ENCODE peak calls at places on chromosomes 1 and 21, in nine cellular contexts. One of them, this sample, is unnamed.

GRCh38 chr1:193581338-193581737 is 394.9 kb upstream of the B3GALT2 start:
- DNase-seq in epithelial cell of proximal tubule: no peak
- DNase-seq in tibial nerve: no peak
- DNase-seq in heart right ventricle: peak
- DNase-seq in A673: no peak
- DNase-seq in Calu3: no peak
- DNase-seq in endothelial cell: no peak
- DNase-seq in AG04450: no peak
- DNase-seq in AG09319: no peak
- DNase-seq in this sample: no peak

GRCh38 chr1:193927550-193927949 is 741.1 kb upstream of the B3GALT2 start:
- DNase-seq in A673: no peak
- DNase-seq in tibial nerve: no peak
- DNase-seq in AG09319: no peak
- DNase-seq in heart right ventricle: no peak
- DNase-seq in endothelial cell: no peak
- DNase-seq in AG04450: no peak
- DNase-seq in Calu3: no peak
- DNase-seq in epithelial cell of proximal tubule: no peak
- DNase-seq in this sample: no peak

GRCh38 chr1:42052300-42052699 is 100.9 kb upstream of the GUCA2B start:
- DNase-seq in A673: no peak
- DNase-seq in epithelial cell of proximal tubule: no peak
- DNase-seq in AG09319: no peak
- DNase-seq in endothelial cell: no peak
- DNase-seq in tibial nerve: no peak
- DNase-seq in heart right ventricle: no peak
- DNase-seq in Calu3: no peak
- DNase-seq in AG04450: no peak
- DNase-seq in this sample: no peak

GRCh38 chr1:209601809-209602657 is 18.5 kb downstream of the CAMK1G start:
- DNase-seq in heart right ventricle: no peak
- DNase-seq in A673: peak
- DNase-seq in AG04450: no peak
- DNase-seq in epithelial cell of proximal tubule: no peak
- DNase-seq in endothelial cell: peak
- DNase-seq in AG09319: peak
- DNase-seq in Calu3: peak
- DNase-seq in tibial nerve: no peak
- DNase-seq in this sample: peak

GRCh38 chr1:178612261-178612660 is 99.4 kb downstream of the TEX35 start:
- DNase-seq in endothelial cell: no peak
- DNase-seq in heart right ventricle: no peak
- DNase-seq in Calu3: no peak
- DNase-seq in A673: no peak
- DNase-seq in AG09319: no peak
- DNase-seq in epithelial cell of proximal tubule: no peak
- DNase-seq in tibial nerve: no peak
- DNase-seq in AG04450: no peak
- DNase-seq in this sample: no peak

GRCh38 chr1:27589841-27590426 is 14.0 kb downstream of the AHDC1 start:
- DNase-seq in tibial nerve: no peak
- DNase-seq in Calu3: no peak
- DNase-seq in AG04450: no peak
- DNase-seq in epithelial cell of proximal tubule: no peak
- DNase-seq in AG09319: no peak
- DNase-seq in A673: peak
- DNase-seq in heart right ventricle: peak
- DNase-seq in endothelial cell: no peak
- DNase-seq in this sample: no peak

GRCh38 chr1:34165422-34165921 is 442 bp upstream of the CSMD2 start:
- DNase-seq in epithelial cell of proximal tubule: no peak
- DNase-seq in endothelial cell: no peak
- DNase-seq in A673: no peak
- DNase-seq in AG09319: no peak
- DNase-seq in heart right ventricle: no peak
- DNase-seq in Calu3: no peak
- DNase-seq in tibial nerve: no peak
- DNase-seq in AG04450: no peak
- DNase-seq in this sample: no peak

GRCh38 chr1:51679435-51679834 is 62.5 kb downstream of the OSBPL9 start:
- DNase-seq in A673: no peak
- DNase-seq in heart right ventricle: no peak
- DNase-seq in tibial nerve: no peak
- DNase-seq in AG04450: no peak
- DNase-seq in epithelial cell of proximal tubule: no peak
- DNase-seq in AG09319: no peak
- DNase-seq in Calu3: no peak
- DNase-seq in endothelial cell: no peak
- DNase-seq in this sample: no peak

GRCh38 chr1:3283849-3284248 is 170.6 kb upstream of the ARHGEF16 start:
- DNase-seq in tibial nerve: no peak
- DNase-seq in epithelial cell of proximal tubule: no peak
- DNase-seq in AG09319: no peak
- DNase-seq in heart right ventricle: peak
- DNase-seq in AG04450: no peak
- DNase-seq in Calu3: peak
- DNase-seq in A673: peak
- DNase-seq in endothelial cell: peak
- DNase-seq in this sample: peak

GRCh38 chr21:44943686-44944550 is 4.1 kb downstream of the SLX9 start:
- DNase-seq in AG04450: no peak
- DNase-seq in tibial nerve: no peak
- DNase-seq in Calu3: no peak
- DNase-seq in heart right ventricle: no peak
- DNase-seq in endothelial cell: no peak
- DNase-seq in epithelial cell of proximal tubule: no peak
- DNase-seq in A673: no peak
- DNase-seq in AG09319: no peak
- DNase-seq in this sample: no peak

GRCh38 chr1:34976384-34977209 is 8.6 kb downstream of the TMEM35B start:
- DNase-seq in AG09319: no peak
- DNase-seq in tibial nerve: no peak
- DNase-seq in A673: no peak
- DNase-seq in heart right ventricle: no peak
- DNase-seq in Calu3: no peak
- DNase-seq in epithelial cell of proximal tubule: no peak
- DNase-seq in AG04450: no peak
- DNase-seq in endothelial cell: no peak
- DNase-seq in this sample: no peak

GRCh38 chr1:21335750-21336168 is 45.5 kb upstream of the ECE1 start:
- DNase-seq in heart right ventricle: no peak
- DNase-seq in AG09319: no peak
- DNase-seq in tibial nerve: no peak
- DNase-seq in AG04450: no peak
- DNase-seq in epithelial cell of proximal tubule: no peak
- DNase-seq in A673: peak
- DNase-seq in endothelial cell: no peak
- DNase-seq in Calu3: peak
- DNase-seq in this sample: no peak

GRCh38 chr1:210815641-210816040 is 318.3 kb downstream of the KCNH1 start:
- DNase-seq in heart right ventricle: no peak
- DNase-seq in A673: no peak
- DNase-seq in endothelial cell: no peak
- DNase-seq in AG04450: no peak
- DNase-seq in Calu3: no peak
- DNase-seq in AG09319: no peak
- DNase-seq in epithelial cell of proximal tubule: no peak
- DNase-seq in tibial nerve: no peak
- DNase-seq in this sample: no peak

GRCh38 chr1:181366910-181367309 is 116.4 kb upstream of the CACNA1E start:
- DNase-seq in AG09319: no peak
- DNase-seq in Calu3: no peak
- DNase-seq in AG04450: no peak
- DNase-seq in endothelial cell: no peak
- DNase-seq in heart right ventricle: no peak
- DNase-seq in tibial nerve: no peak
- DNase-seq in epithelial cell of proximal tubule: no peak
- DNase-seq in A673: no peak
- DNase-seq in this sample: no peak

GRCh38 chr1:17053685-17054410 is at the start of gene SDHB:
- DNase-seq in AG04450: peak
- DNase-seq in endothelial cell: peak
- DNase-seq in Calu3: peak
- DNase-seq in A673: peak
- DNase-seq in heart right ventricle: peak
- DNase-seq in AG09319: peak
- DNase-seq in epithelial cell of proximal tubule: peak
- DNase-seq in tibial nerve: peak
- DNase-seq in this sample: peak

DNA sequence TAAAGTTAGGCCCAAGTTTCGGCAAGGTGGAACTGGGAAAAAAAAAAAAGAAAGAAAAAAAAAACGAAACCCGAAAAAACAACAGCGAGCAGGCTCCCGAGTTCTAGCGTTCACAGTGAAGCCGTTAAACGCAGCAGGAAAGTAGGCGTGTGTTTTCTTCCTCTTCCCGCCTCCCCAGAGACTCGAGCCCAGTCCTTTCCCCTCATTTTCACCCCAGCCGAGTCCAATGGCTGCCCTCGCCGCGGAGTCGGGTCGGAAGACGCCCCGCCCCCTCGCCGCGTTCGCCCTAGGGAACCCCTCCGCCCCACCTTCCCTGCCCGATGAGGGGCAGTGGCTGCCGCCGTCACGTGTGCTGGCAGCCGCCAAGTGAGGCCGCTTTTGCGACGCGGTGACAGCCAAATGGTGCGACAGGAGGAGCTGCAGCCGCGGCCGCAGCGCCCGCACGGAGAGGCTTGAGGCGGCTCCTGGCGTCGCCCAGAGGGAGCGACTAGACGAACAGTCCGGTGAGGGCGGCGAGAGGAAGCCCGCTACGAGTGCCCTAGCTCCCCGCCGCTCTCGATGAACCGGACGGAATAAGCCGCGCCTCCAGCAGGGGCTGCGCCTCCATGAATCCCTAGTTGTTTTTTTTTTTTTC is at the start of gene PKN2:
- DNase-seq in heart right ventricle: peak
- DNase-seq in Calu3: peak
- DNase-seq in endothelial cell: peak
- DNase-seq in AG04450: peak
- DNase-seq in AG09319: peak
- DNase-seq in tibial nerve: peak
- DNase-seq in A673: peak
- DNase-seq in epithelial cell of proximal tubule: peak
- DNase-seq in this sample: peak
- TF ChIP-seq CTCF in heart right ventricle: no peak
- TF ChIP-seq CTCF in Calu3: no peak
- TF ChIP-seq CTCF in endothelial cell: peak
- TF ChIP-seq CTCF in AG04450: peak
- TF ChIP-seq CTCF in AG09319: peak
- TF ChIP-seq CTCF in tibial nerve: peak
- TF ChIP-seq CTCF in A673: peak
- TF ChIP-seq CTCF in epithelial cell of proximal tubule: peak
- TF ChIP-seq CTCF in this sample: no peak

GRCh38 chr1:53763461-53763860 is 24.5 kb upstream of the GLIS1 start:
- DNase-seq in Calu3: no peak
- DNase-seq in A673: no peak
- DNase-seq in tibial nerve: no peak
- DNase-seq in AG09319: no peak
- DNase-seq in epithelial cell of proximal tubule: no peak
- DNase-seq in endothelial cell: no peak
- DNase-seq in AG04450: no peak
- DNase-seq in heart right ventricle: no peak
- DNase-seq in this sample: no peak
- TF ChIP-seq CTCF in Calu3: no peak
- TF ChIP-seq CTCF in A673: no peak
- TF ChIP-seq CTCF in tibial nerve: no peak
- TF ChIP-seq CTCF in AG09319: no peak
- TF ChIP-seq CTCF in epithelial cell of proximal tubule: no peak
- TF ChIP-seq CTCF in endothelial cell: no peak
- TF ChIP-seq CTCF in AG04450: peak
- TF ChIP-seq CTCF in heart right ventricle: no peak
- TF ChIP-seq CTCF in this sample: no peak

GRCh38 chr1:63777286-63777685 is 3.5 kb downstream of the ROR1 start:
- DNase-seq in Calu3: no peak
- DNase-seq in endothelial cell: no peak
- DNase-seq in heart right ventricle: no peak
- DNase-seq in AG04450: no peak
- DNase-seq in AG09319: no peak
- DNase-seq in epithelial cell of proximal tubule: no peak
- DNase-seq in tibial nerve: no peak
- DNase-seq in A673: no peak
- DNase-seq in this sample: no peak
- TF ChIP-seq CTCF in Calu3: no peak
- TF ChIP-seq CTCF in endothelial cell: no peak
- TF ChIP-seq CTCF in heart right ventricle: no peak
- TF ChIP-seq CTCF in AG04450: no peak
- TF ChIP-seq CTCF in AG09319: no peak
- TF ChIP-seq CTCF in epithelial cell of proximal tubule: peak
- TF ChIP-seq CTCF in tibial nerve: no peak
- TF ChIP-seq CTCF in A673: peak
- TF ChIP-seq CTCF in this sample: no peak

GRCh38 chr1:202158810-202159533 is 1.4 kb downstream of the PTPN7 start:
- DNase-seq in AG04450: no peak
- DNase-seq in tibial nerve: no peak
- DNase-seq in heart right ventricle: no peak
- DNase-seq in A673: no peak
- DNase-seq in epithelial cell of proximal tubule: no peak
- DNase-seq in Calu3: no peak
- DNase-seq in AG09319: no peak
- DNase-seq in endothelial cell: no peak
- DNase-seq in this sample: no peak

GRCh38 chr1:202161151-202162048 is 998 bp upstream of the PTPN7 start:
- DNase-seq in Calu3: no peak
- DNase-seq in AG09319: no peak
- DNase-seq in A673: no peak
- DNase-seq in tibial nerve: no peak
- DNase-seq in heart right ventricle: no peak
- DNase-seq in AG04450: no peak
- DNase-seq in endothelial cell: no peak
- DNase-seq in epithelial cell of proximal tubule: no peak
- DNase-seq in this sample: no peak

GRCh38 chr1:202162049-202162417 is 1.6 kb upstream of the PTPN7 start:
- DNase-seq in A673: no peak
- DNase-seq in epithelial cell of proximal tubule: no peak
- DNase-seq in tibial nerve: no peak
- DNase-seq in heart right ventricle: no peak
- DNase-seq in AG09319: no peak
- DNase-seq in endothelial cell: no peak
- DNase-seq in AG04450: no peak
- DNase-seq in Calu3: no peak
- DNase-seq in this sample: no peak

GRCh38 chr1:202159534-202160371 is 649 bp downstream of the PTPN7 start:
- DNase-seq in heart right ventricle: no peak
- DNase-seq in epithelial cell of proximal tubule: no peak
- DNase-seq in AG09319: no peak
- DNase-seq in endothelial cell: no peak
- DNase-seq in A673: no peak
- DNase-seq in tibial nerve: no peak
- DNase-seq in Calu3: no peak
- DNase-seq in AG04450: no peak
- DNase-seq in this sample: no peak

DNA sequence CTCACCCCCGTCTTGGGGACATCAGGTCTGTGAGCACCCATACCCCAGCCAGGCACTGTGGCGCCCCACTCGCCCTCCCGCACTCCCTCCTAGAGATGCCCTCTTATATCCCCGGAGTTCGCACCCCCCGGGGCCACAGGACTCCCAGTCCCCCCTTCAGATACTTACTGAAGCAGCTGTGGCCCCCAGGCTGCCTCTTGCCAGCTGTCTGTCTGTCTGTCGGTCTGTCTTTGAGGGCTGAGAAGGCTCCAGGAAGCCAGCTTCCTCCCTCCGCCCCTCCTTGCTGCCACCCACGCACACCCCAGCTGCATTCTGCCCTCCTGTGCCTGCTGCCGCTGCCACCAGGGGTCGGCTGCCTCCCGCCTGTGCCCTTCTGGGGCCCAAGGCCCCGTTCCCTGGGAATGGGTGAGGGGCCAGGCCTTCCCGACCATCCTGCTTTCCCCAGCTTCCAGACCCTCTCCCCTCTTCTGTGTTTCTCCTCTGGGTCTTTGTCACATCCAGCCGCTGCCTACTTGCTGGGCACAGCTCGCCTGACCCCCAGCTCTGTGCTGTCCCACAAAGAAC is at the start of gene PTPN7:
- DNase-seq in A673: peak
- DNase-seq in Calu3: peak
- DNase-seq in AG09319: no peak
- DNase-seq in heart right ventricle: no peak
- DNase-seq in AG04450: no peak
- DNase-seq in endothelial cell: no peak
- DNase-seq in tibial nerve: no peak
- DNase-seq in epithelial cell of proximal tubule: no peak
- DNase-seq in this sample: no peak
- TF ChIP-seq CTCF in A673: peak
- TF ChIP-seq CTCF in Calu3: no peak
- TF ChIP-seq CTCF in AG09319: no peak
- TF ChIP-seq CTCF in heart right ventricle: no peak
- TF ChIP-seq CTCF in AG04450: no peak
- TF ChIP-seq CTCF in endothelial cell: no peak
- TF ChIP-seq CTCF in tibial nerve: peak
- TF ChIP-seq CTCF in epithelial cell of proximal tubule: no peak
- TF ChIP-seq CTCF in this sample: no peak